ENCODE peak calls at places on chromosome 12, in six cellular contexts. O is GM12891, H is GM12878, J is K562, D is HepG2, B is H1. M is an unnamed sample.

GRCh38 chr12:132451172-132451835 is 38.6 kb upstream of the FBRSL1 start:
- DNase-seq in O (no peak), H (no peak), J (no peak), D (no peak), B (no peak), M (peak; percentile 75)

GRCh38 chr12:13450231-13451080 is 253.9 kb downstream of the EMP1 start:
- DNase-seq in O (no peak), H (no peak), J (no peak), D (no peak), B (no peak), M (no peak)

GRCh38 chr12:128382946-128383739 is 116.2 kb downstream of the TMEM132C start:
- DNase-seq in O (no peak), H (no peak), J (no peak), D (no peak), B (peak; percentile 52), M (no peak)

GRCh38 chr12:67540920-67541624 is 107.5 kb upstream of the DYRK2 start:
- DNase-seq in O (peak; percentile 8), H (peak; percentile 23), J (no peak), D (no peak), B (no peak), M (no peak)

GRCh38 chr12:10191865-10192264 is 13.0 kb downstream of the TMEM52B start:
- DNase-seq in O (no peak), H (no peak), J (no peak), D (no peak), B (no peak), M (no peak)

GRCh38 chr12:119649202-119649808 is 18.6 kb upstream of the PRKAB1 start:
- DNase-seq in O (peak; percentile 42), H (no peak), J (peak; percentile 61), D (no peak), B (no peak), M (peak; percentile 36)

GRCh38 chr12:119179335-119180021 is 747 bp downstream of the HSPB8 start:
- DNase-seq in O (no peak), H (no peak), J (peak; percentile 42), D (peak; percentile 67), B (peak; percentile 58), M (no peak)

GRCh38 chr12:127773520-127773919 is 493.4 kb upstream of the TMEM132C start:
- DNase-seq in O (no peak), H (no peak), J (no peak), D (peak; percentile 3), B (no peak), M (no peak)

GRCh38 chr12:51864701-51865469 is 16.4 kb upstream of the FIGNL2 start:
- DNase-seq in O (no peak), H (no peak), J (no peak), D (no peak), B (no peak), M (no peak)

GRCh38 chr12:124940393-124941169 is 26.1 kb upstream of the UBC start:
- DNase-seq in O (no peak), H (peak; percentile 82), J (peak; percentile 88), D (peak; percentile 84), B (peak; percentile 88), M (no peak)

GRCh38 chr12:75120202-75120774 is 89.4 kb downstream of the KCNC2 start:
- DNase-seq in O (no peak), H (no peak), J (no peak), D (no peak), B (no peak), M (no peak)

GRCh38 chr12:1768585-1768984 is 51.8 kb upstream of the LRTM2 start:
- DNase-seq in O (no peak), H (no peak), J (no peak), D (peak; percentile 19), B (no peak), M (no peak)

GRCh38 chr12:56488041-56488955 is at the start of gene GLS2:
- DNase-seq in O (peak; percentile 88), H (peak; percentile 53), J (peak; percentile 58), D (peak; percentile 76), B (peak; percentile 89), M (peak; percentile 63)

GRCh38 chr12:102916252-102917025 is 605 bp downstream of the PAH start:
- DNase-seq in O (no peak), H (no peak), J (no peak), D (no peak), B (no peak), M (no peak)

GRCh38 chr12:47221256-47222023 is 141.7 kb upstream of the AMIGO2 start:
- DNase-seq in O (no peak), H (no peak), J (no peak), D (peak; percentile 90), B (no peak), M (no peak)
- TF ChIP-seq TAF1 in O (no peak), H (no peak), J (no peak), D (no peak), B (no peak), M (no peak)

GRCh38 chr12:6631549-6631961 is 4.2 kb downstream of the LPAR5 start:
- DNase-seq in O (no peak), H (no peak), J (no peak), D (no peak), B (no peak), M (no peak)
- TF ChIP-seq POLR2AphosphoS5 in O (peak; percentile 31), H (peak; percentile 38), J (no peak), D (no peak), B (no peak), M (no peak)

DNA sequence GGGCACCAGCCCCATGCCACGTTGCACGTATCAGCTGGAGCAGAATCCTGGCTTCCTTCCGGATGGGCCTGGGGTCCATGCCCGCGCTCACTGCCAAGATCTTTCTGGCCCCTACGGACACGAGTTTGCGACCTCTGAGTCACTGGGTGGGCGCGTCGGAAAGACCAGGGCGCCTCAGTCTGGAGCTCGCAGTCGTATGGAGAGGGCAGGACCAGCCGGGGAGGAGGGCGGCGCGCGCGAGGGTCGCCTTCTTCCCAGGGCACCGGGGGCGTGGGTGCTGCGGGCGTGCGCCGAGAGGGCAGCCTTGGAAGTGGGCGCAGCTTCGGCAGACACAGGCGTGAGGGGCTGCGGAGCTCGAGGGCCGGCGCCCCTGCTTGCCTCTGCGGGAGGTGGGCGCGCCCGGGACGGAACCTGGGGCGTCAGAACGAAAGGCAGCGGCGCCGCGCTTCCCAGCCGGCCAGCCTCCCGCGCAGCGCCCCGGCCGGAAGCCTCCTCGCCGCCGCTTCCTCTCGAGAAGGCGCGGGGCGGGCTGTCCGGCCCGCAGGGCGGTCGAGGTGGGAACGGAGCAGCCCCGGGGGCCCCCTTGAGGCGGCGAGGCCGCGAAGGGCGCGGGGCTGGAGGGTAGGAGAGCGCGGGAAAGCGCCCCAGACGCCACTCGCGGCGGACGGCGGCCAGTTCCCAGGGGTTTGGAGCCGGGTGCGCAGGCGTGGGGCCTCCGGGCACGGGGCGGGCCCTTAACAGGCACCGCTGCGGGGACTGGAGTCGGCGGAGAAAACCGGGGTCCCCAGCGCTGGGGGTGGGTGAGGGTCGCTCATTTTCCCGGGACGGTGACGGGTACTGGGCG is at the start of gene ARL6IP4:
- DNase-seq in O (peak; percentile 93), H (no peak), J (peak; percentile 90), D (no peak), B (peak; percentile 78), M (peak; percentile 95)
- TF ChIP-seq POLR2A in O (no peak), H (peak; percentile 78), J (peak; percentile 75), D (no peak), B (no peak), M (peak; percentile 79)

DNA sequence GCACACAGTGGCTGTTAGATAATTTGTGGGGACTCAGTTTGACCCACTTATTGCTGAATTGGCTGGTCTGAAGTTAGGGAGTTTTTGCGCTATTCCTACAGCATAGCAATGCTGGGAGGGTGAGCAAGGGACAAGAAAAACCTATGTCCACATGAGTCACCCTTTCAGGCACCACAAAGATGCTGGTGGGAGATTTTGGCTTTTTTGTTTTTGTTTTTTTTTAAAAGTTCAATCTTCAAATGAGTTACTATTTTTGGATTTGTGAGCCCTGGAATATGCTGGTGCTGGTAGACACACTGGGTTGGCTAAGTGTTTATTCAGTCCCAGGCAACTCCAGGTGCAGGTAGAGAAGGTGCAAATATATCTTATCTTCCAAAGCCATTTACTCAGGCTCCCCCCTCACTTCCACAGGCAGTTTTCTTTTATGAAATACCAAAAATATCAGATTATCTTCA is 143.4 kb downstream of the BTG1 start:
- DNase-seq in O (no peak), H (no peak), J (peak; percentile 26), D (no peak), B (no peak), M (no peak)
- TF ChIP-seq TAF1 in O (no peak), H (no peak), J (no peak), D (no peak), B (no peak), M (no peak)

DNA sequence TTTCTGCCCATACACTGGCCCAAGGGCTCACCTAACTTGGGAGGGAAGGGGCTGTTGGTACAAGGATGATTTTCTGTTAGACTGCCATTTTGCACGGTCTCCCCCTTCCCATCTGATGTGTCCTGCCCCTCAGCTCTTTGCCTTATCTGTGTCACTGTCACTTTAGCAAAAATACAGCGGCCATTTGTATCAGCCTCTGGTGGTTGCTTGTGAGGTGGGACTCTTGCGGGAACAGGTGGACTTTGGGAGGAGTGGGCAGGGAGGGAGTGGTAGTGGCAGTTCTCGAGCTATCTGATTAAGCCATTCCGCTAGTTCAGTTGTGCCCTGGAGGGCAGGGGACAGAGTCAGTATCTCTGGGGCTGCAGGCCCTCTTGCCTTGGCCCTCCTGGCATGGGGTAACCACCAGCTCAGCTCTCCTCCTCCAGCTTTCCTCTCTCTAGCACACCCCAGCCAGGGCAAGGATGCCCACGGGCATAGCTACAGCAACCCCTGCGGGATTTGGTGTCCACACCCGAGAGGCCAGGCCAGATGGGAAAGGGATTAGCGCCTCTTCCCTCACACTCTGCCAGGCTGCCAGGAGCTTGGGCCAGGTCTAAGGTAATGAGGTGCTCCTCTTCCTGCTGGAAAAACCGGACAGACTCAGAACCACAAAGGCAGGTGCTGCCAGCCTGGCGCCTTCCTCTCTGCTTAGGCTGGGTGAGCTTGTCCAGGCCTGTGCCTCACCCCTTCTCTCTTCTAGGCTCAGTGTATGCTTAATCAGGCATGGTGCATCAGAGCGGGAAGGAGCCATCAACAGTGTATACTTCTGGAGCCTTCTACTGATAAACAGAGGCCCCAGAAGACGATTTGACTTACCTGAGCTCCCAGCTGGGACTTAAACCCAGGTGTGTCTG is 8.7 kb downstream of the SLC48A1 start:
- DNase-seq in O (no peak), H (no peak), J (no peak), D (no peak), B (no peak), M (no peak)
- TF ChIP-seq POLR2AphosphoS5 in O (no peak), H (no peak), J (no peak), D (no peak), B (no peak), M (no peak)